ENCODE peak calls at places on chromosome 18, in four cellular contexts. One of them, this sample, is unnamed.

GRCh38 chr18:27014841-27015240 is 149.3 kb upstream of the AQP4 start:
- DNase-seq in amniotic stem cell: no peak
- DNase-seq in stimulated activated CD8-positive, alpha-beta memory T cell treated with anti-CD3 and anti-CD28 coated beads, Interleukin-7, amount 100 ng/mL, for 1 hour: no peak
- DNase-seq in CD8-positive, alpha-beta memory T cell: no peak
- DNase-seq in this sample: no peak

GRCh38 chr18:3379685-3380084 is 70.3 kb upstream of the TGIF1 start:
- DNase-seq in amniotic stem cell: no peak
- DNase-seq in stimulated activated CD8-positive, alpha-beta memory T cell treated with anti-CD3 and anti-CD28 coated beads, Interleukin-7, amount 100 ng/mL, for 1 hour: no peak
- DNase-seq in CD8-positive, alpha-beta memory T cell: no peak
- DNase-seq in this sample: no peak

GRCh38 chr18:25896178-25896780 is 194.1 kb downstream of the SS18 start:
- DNase-seq in amniotic stem cell: no peak
- DNase-seq in stimulated activated CD8-positive, alpha-beta memory T cell treated with anti-CD3 and anti-CD28 coated beads, Interleukin-7, amount 100 ng/mL, for 1 hour: no peak
- DNase-seq in CD8-positive, alpha-beta memory T cell: no peak
- DNase-seq in this sample: no peak

GRCh38 chr18:46337206-46337710 is 233.1 kb downstream of the HAUS1 start:
- DNase-seq in amniotic stem cell: no peak
- DNase-seq in stimulated activated CD8-positive, alpha-beta memory T cell treated with anti-CD3 and anti-CD28 coated beads, Interleukin-7, amount 100 ng/mL, for 1 hour: no peak
- DNase-seq in CD8-positive, alpha-beta memory T cell: no peak
- DNase-seq in this sample: no peak

GRCh38 chr18:10017048-10017447 is 103.2 kb downstream of the VAPA start:
- DNase-seq in amniotic stem cell: no peak
- DNase-seq in stimulated activated CD8-positive, alpha-beta memory T cell treated with anti-CD3 and anti-CD28 coated beads, Interleukin-7, amount 100 ng/mL, for 1 hour: no peak
- DNase-seq in CD8-positive, alpha-beta memory T cell: no peak
- DNase-seq in this sample: no peak

GRCh38 chr18:80103231-80103630 is 5.8 kb upstream of the ADNP2 start:
- DNase-seq in amniotic stem cell: no peak
- DNase-seq in stimulated activated CD8-positive, alpha-beta memory T cell treated with anti-CD3 and anti-CD28 coated beads, Interleukin-7, amount 100 ng/mL, for 1 hour: no peak
- DNase-seq in CD8-positive, alpha-beta memory T cell: no peak
- DNase-seq in this sample: no peak

GRCh38 chr18:23053756-23054457 is 81.4 kb upstream of the CABLES1 start:
- DNase-seq in amniotic stem cell: no peak
- DNase-seq in stimulated activated CD8-positive, alpha-beta memory T cell treated with anti-CD3 and anti-CD28 coated beads, Interleukin-7, amount 100 ng/mL, for 1 hour: no peak
- DNase-seq in CD8-positive, alpha-beta memory T cell: no peak
- DNase-seq in this sample: no peak

GRCh38 chr18:13217466-13217961 is 1.0 kb upstream of the LDLRAD4 start:
- DNase-seq in amniotic stem cell: no peak
- DNase-seq in stimulated activated CD8-positive, alpha-beta memory T cell treated with anti-CD3 and anti-CD28 coated beads, Interleukin-7, amount 100 ng/mL, for 1 hour: peak; percentile 11
- DNase-seq in CD8-positive, alpha-beta memory T cell: peak; percentile 21
- DNase-seq in this sample: peak; percentile 14

GRCh38 chr18:49135871-49136270 is 185.1 kb upstream of the SMAD7 start:
- DNase-seq in amniotic stem cell: no peak
- DNase-seq in stimulated activated CD8-positive, alpha-beta memory T cell treated with anti-CD3 and anti-CD28 coated beads, Interleukin-7, amount 100 ng/mL, for 1 hour: no peak
- DNase-seq in CD8-positive, alpha-beta memory T cell: no peak
- DNase-seq in this sample: no peak

GRCh38 chr18:79698668-79699335 is 19.2 kb downstream of the CTDP1 start:
- DNase-seq in amniotic stem cell: no peak
- DNase-seq in stimulated activated CD8-positive, alpha-beta memory T cell treated with anti-CD3 and anti-CD28 coated beads, Interleukin-7, amount 100 ng/mL, for 1 hour: no peak
- DNase-seq in CD8-positive, alpha-beta memory T cell: no peak
- DNase-seq in this sample: no peak

GRCh38 chr18:48818329-48819254 is 132.2 kb downstream of the SMAD7 start:
- DNase-seq in amniotic stem cell: no peak
- DNase-seq in stimulated activated CD8-positive, alpha-beta memory T cell treated with anti-CD3 and anti-CD28 coated beads, Interleukin-7, amount 100 ng/mL, for 1 hour: no peak
- DNase-seq in CD8-positive, alpha-beta memory T cell: no peak
- DNase-seq in this sample: no peak

GRCh38 chr18:6785001-6785400 is 55.5 kb downstream of the ARHGAP28 start:
- DNase-seq in amniotic stem cell: no peak
- DNase-seq in stimulated activated CD8-positive, alpha-beta memory T cell treated with anti-CD3 and anti-CD28 coated beads, Interleukin-7, amount 100 ng/mL, for 1 hour: no peak
- DNase-seq in CD8-positive, alpha-beta memory T cell: no peak
- DNase-seq in this sample: no peak

GRCh38 chr18:68316636-68317035 is 398.3 kb downstream of the TMX3 start:
- DNase-seq in amniotic stem cell: no peak
- DNase-seq in stimulated activated CD8-positive, alpha-beta memory T cell treated with anti-CD3 and anti-CD28 coated beads, Interleukin-7, amount 100 ng/mL, for 1 hour: no peak
- DNase-seq in CD8-positive, alpha-beta memory T cell: no peak
- DNase-seq in this sample: no peak

GRCh38 chr18:55351220-55351619 is 236.8 kb downstream of the TCF4 start:
- DNase-seq in amniotic stem cell: no peak
- DNase-seq in stimulated activated CD8-positive, alpha-beta memory T cell treated with anti-CD3 and anti-CD28 coated beads, Interleukin-7, amount 100 ng/mL, for 1 hour: no peak
- DNase-seq in CD8-positive, alpha-beta memory T cell: no peak
- DNase-seq in this sample: no peak

GRCh38 chr18:70907673-70908072 is 618.8 kb downstream of the SOCS6 start:
- DNase-seq in amniotic stem cell: no peak
- DNase-seq in stimulated activated CD8-positive, alpha-beta memory T cell treated with anti-CD3 and anti-CD28 coated beads, Interleukin-7, amount 100 ng/mL, for 1 hour: no peak
- DNase-seq in CD8-positive, alpha-beta memory T cell: no peak
- DNase-seq in this sample: no peak

GRCh38 chr18:50689578-50689977 is 129.7 kb downstream of the MAPK4 start:
- DNase-seq in amniotic stem cell: no peak
- DNase-seq in stimulated activated CD8-positive, alpha-beta memory T cell treated with anti-CD3 and anti-CD28 coated beads, Interleukin-7, amount 100 ng/mL, for 1 hour: no peak
- DNase-seq in CD8-positive, alpha-beta memory T cell: no peak
- DNase-seq in this sample: no peak

GRCh38 chr18:50678651-50679415 is 118.9 kb downstream of the MAPK4 start:
- DNase-seq in amniotic stem cell: no peak
- DNase-seq in stimulated activated CD8-positive, alpha-beta memory T cell treated with anti-CD3 and anti-CD28 coated beads, Interleukin-7, amount 100 ng/mL, for 1 hour: no peak
- DNase-seq in CD8-positive, alpha-beta memory T cell: no peak
- DNase-seq in this sample: no peak

GRCh38 chr18:55384551-55385275 is 203.3 kb downstream of the TCF4 start:
- DNase-seq in amniotic stem cell: no peak
- DNase-seq in stimulated activated CD8-positive, alpha-beta memory T cell treated with anti-CD3 and anti-CD28 coated beads, Interleukin-7, amount 100 ng/mL, for 1 hour: no peak
- DNase-seq in CD8-positive, alpha-beta memory T cell: no peak
- DNase-seq in this sample: no peak

GRCh38 chr18:56086176-56086575 is 498.2 kb upstream of the TCF4 start:
- DNase-seq in amniotic stem cell: no peak
- DNase-seq in stimulated activated CD8-positive, alpha-beta memory T cell treated with anti-CD3 and anti-CD28 coated beads, Interleukin-7, amount 100 ng/mL, for 1 hour: no peak
- DNase-seq in CD8-positive, alpha-beta memory T cell: no peak
- DNase-seq in this sample: no peak

GRCh38 chr18:31920326-31920725 is 22.6 kb downstream of the TRAPPC8 start:
- DNase-seq in amniotic stem cell: no peak
- DNase-seq in stimulated activated CD8-positive, alpha-beta memory T cell treated with anti-CD3 and anti-CD28 coated beads, Interleukin-7, amount 100 ng/mL, for 1 hour: no peak
- DNase-seq in CD8-positive, alpha-beta memory T cell: no peak
- DNase-seq in this sample: no peak

GRCh38 chr18:58937204-58937603 is 72.5 kb downstream of the ZNF532 start:
- DNase-seq in amniotic stem cell: no peak
- DNase-seq in stimulated activated CD8-positive, alpha-beta memory T cell treated with anti-CD3 and anti-CD28 coated beads, Interleukin-7, amount 100 ng/mL, for 1 hour: no peak
- DNase-seq in CD8-positive, alpha-beta memory T cell: no peak
- DNase-seq in this sample: no peak

GRCh38 chr18:74517236-74517630 is 17.1 kb upstream of the CNDP1 start:
- DNase-seq in amniotic stem cell: no peak
- DNase-seq in stimulated activated CD8-positive, alpha-beta memory T cell treated with anti-CD3 and anti-CD28 coated beads, Interleukin-7, amount 100 ng/mL, for 1 hour: no peak
- DNase-seq in CD8-positive, alpha-beta memory T cell: no peak
- DNase-seq in this sample: no peak

GRCh38 chr18:58299936-58300335 is 255.9 kb downstream of the NEDD4L start:
- DNase-seq in amniotic stem cell: no peak
- DNase-seq in stimulated activated CD8-positive, alpha-beta memory T cell treated with anti-CD3 and anti-CD28 coated beads, Interleukin-7, amount 100 ng/mL, for 1 hour: no peak
- DNase-seq in CD8-positive, alpha-beta memory T cell: no peak
- DNase-seq in this sample: no peak

GRCh38 chr18:27967938-27968803 is 208.8 kb downstream of the CDH2 start:
- DNase-seq in amniotic stem cell: no peak
- DNase-seq in stimulated activated CD8-positive, alpha-beta memory T cell treated with anti-CD3 and anti-CD28 coated beads, Interleukin-7, amount 100 ng/mL, for 1 hour: no peak
- DNase-seq in CD8-positive, alpha-beta memory T cell: no peak
- DNase-seq in this sample: no peak

GRCh38 chr18:48440924-48441323 is 31.7 kb upstream of the ZBTB7C start:
- DNase-seq in amniotic stem cell: no peak
- DNase-seq in stimulated activated CD8-positive, alpha-beta memory T cell treated with anti-CD3 and anti-CD28 coated beads, Interleukin-7, amount 100 ng/mL, for 1 hour: no peak
- DNase-seq in CD8-positive, alpha-beta memory T cell: no peak
- DNase-seq in this sample: no peak

This sample was measured in activated gamma-delta T cell.